ENCODE peak calls at places on chromosomes 11 and 22, in six cellular contexts. A is effector CD4-positive, alpha-beta T cell; O is stimulated activated CD4-positive, alpha-beta T cell treated with anti-CD3 and anti-CD28 coated beads, TNF-alpha, amount 100 ng/mL, for 48 hours; C is activated T-cell treated with anti-CD3 and anti-CD28 coated beads for 1 hour; L is NCI-H2171 treated with DMSO at 0.1 percent for 48 hours; J is epithelial cell of esophagus. V is an unnamed sample.

GRCh38 chr11:91178366-91178765 is 955.5 kb upstream of the CHORDC1 start:
- DNase-seq in A (no peak), O (no peak), C (no peak), L (no peak), J (peak), V (no peak)

GRCh38 chr11:124934862-124935547 is 842 bp downstream of the HEPACAM start:
- DNase-seq in A (no peak), O (no peak), C (no peak), L (no peak), J (peak), V (no peak)

GRCh38 chr11:68503281-68503687 is 42.7 kb downstream of the PPP6R3 start:
- DNase-seq in A (no peak), O (no peak), C (no peak), L (no peak), J (no peak), V (no peak)

GRCh38 chr22:32005453-32005852 is 37.6 kb upstream of the SLC5A1 start:
- DNase-seq in A (no peak), O (no peak), C (no peak), L (no peak), J (peak), V (no peak)

GRCh38 chr22:39905686-39906085 is 4.8 kb downstream of the GRAP2 start:
- DNase-seq in A (no peak), O (no peak), C (no peak), L (no peak), J (no peak), V (no peak)

GRCh38 chr11:36509265-36509664 is 807 bp downstream of the TRAF6 start:
- DNase-seq in A (no peak), O (peak), C (no peak), L (peak), J (peak), V (no peak)

GRCh38 chr11:23398052-23398451 is 537.8 kb upstream of the CCDC179 start:
- DNase-seq in A (no peak), O (no peak), C (no peak), L (no peak), J (no peak), V (no peak)

GRCh38 chr11:88016392-88017020 is 158.7 kb downstream of the RAB38 start:
- DNase-seq in A (peak), O (peak), C (peak), L (peak), J (peak), V (no peak)

GRCh38 chr11:10975287-10975721 is 117.5 kb upstream of the ZBED5 start:
- DNase-seq in A (no peak), O (no peak), C (no peak), L (no peak), J (no peak), V (no peak)

GRCh38 chr11:133714471-133715375 is 130.6 kb downstream of the SPATA19 start:
- DNase-seq in A (no peak), O (no peak), C (no peak), L (no peak), J (no peak), V (no peak)

GRCh38 chr11:22976146-22976545 is 115.9 kb upstream of the CCDC179 start:
- DNase-seq in A (no peak), O (no peak), C (no peak), L (no peak), J (peak), V (no peak)

GRCh38 chr11:121132211-121132976 is 31.4 kb downstream of the TECTA start:
- DNase-seq in A (no peak), O (no peak), C (no peak), L (no peak), J (no peak), V (no peak)

GRCh38 chr11:67632982-67633755 is 3.4 kb upstream of the NUDT8 start:
- DNase-seq in A (no peak), O (no peak), C (no peak), L (no peak), J (no peak), V (no peak)

GRCh38 chr11:121595717-121596156 is 143.0 kb upstream of the SORL1-AS1 start:
- DNase-seq in A (no peak), O (no peak), C (no peak), L (no peak), J (peak), V (no peak)

GRCh38 chr22:19878461-19879247 is 24.0 kb upstream of the GNB1L start:
- DNase-seq in A (no peak), O (no peak), C (no peak), L (no peak), J (no peak), V (peak)

GRCh38 chr11:88103337-88104206 is 71.7 kb downstream of the RAB38 start:
- DNase-seq in A (no peak), O (peak), C (no peak), L (peak), J (peak), V (peak)

GRCh38 chr22:28012811-28013460 is 93.9 kb upstream of the PITPNB start:
- DNase-seq in A (no peak), O (no peak), C (no peak), L (no peak), J (peak), V (no peak)

GRCh38 chr22:20783844-20784723 is 10.2 kb downstream of the SERPIND1 start:
- DNase-seq in A (peak), O (peak), C (peak), L (peak), J (peak), V (peak)

GRCh38 chr11:117020287-117020686 is 77.9 kb downstream of the SIK3 start:
- DNase-seq in A (no peak), O (no peak), C (no peak), L (no peak), J (no peak), V (no peak)

GRCh38 chr11:45662665-45663485 is 2.5 kb downstream of the CHST1 start:
- DNase-seq in A (no peak), O (peak), C (no peak), L (peak), J (no peak), V (no peak)

GRCh38 chr11:44446996-44447771 is 118.3 kb upstream of the CD82 start:
- DNase-seq in A (no peak), O (no peak), C (no peak), L (no peak), J (no peak), V (no peak)

GRCh38 chr11:78205691-78206090 is 17.0 kb downstream of the USP35 start:
- DNase-seq in A (no peak), O (no peak), C (no peak), L (no peak), J (no peak), V (no peak)

GRCh38 chr22:18091916-18092526 is 14.2 kb downstream of the PEX26 start:
- DNase-seq in A (peak), O (no peak), C (no peak), L (no peak), J (peak), V (no peak)

GRCh38 chr11:78929092-78929905 is 354.6 kb upstream of the NARS2 start:
- DNase-seq in A (no peak), O (no peak), C (no peak), L (no peak), J (no peak), V (no peak)

GRCh38 chr22:26483043-26483438 is 542 bp downstream of the HPS4 start:
- DNase-seq in A (no peak), O (no peak), C (no peak), L (no peak), J (no peak), V (no peak)

GRCh38 chr22:37739000-37739399 is 42.2 kb downstream of the TRIOBP start:
- DNase-seq in A (no peak), O (no peak), C (no peak), L (no peak), J (no peak), V (no peak)

GRCh38 chr11:12706531-12707499 is 32.6 kb downstream of the TEAD1 start:
- DNase-seq in A (no peak), O (no peak), C (no peak), L (peak), J (peak), V (no peak)

GRCh38 chr11:97948793-97949192 is 1072.0 kb upstream of the CNTN5 start:
- DNase-seq in A (no peak), O (no peak), C (no peak), L (no peak), J (peak), V (no peak)

GRCh38 chr11:113398669-113399430 is 11.3 kb downstream of the ANKK1 start:
- DNase-seq in A (no peak), O (no peak), C (no peak), L (no peak), J (no peak), V (no peak)

GRCh38 chr22:45314054-45314721 is 4.5 kb downstream of the FAM118A start:
- DNase-seq in A (no peak), O (no peak), C (no peak), L (no peak), J (no peak), V (no peak)

GRCh38 chr22:33247758-33248157 is 189.6 kb upstream of the SYN3 start:
- DNase-seq in A (no peak), O (no peak), C (no peak), L (no peak), J (no peak), V (no peak)

GRCh38 chr11:66371627-66372415 is at the start of gene SLC29A2:
- DNase-seq in A (peak), O (peak), C (peak), L (peak), J (peak), V (peak)